ENCODE peak calls at places on chromosomes 7 and 10, in six cellular contexts. J, X, P, B, Z and F are unnamed samples.

GRCh38 chr7:35714862-35715261 is 19.9 kb upstream of the HERPUD2 start:
- DNase-seq in B (no peak), P (no peak), J (no peak), X (no peak), Z (no peak), F (no peak)

GRCh38 chr10:130013263-130013937 is 49.3 kb upstream of the EBF3 start:
- DNase-seq in B (no peak), X (no peak), Z (no peak), P (no peak), J (no peak), F (no peak)

GRCh38 chr7:98828368-98828767 is 41.4 kb downstream of the TMEM130 start:
- DNase-seq in P (no peak), J (no peak), B (no peak), Z (no peak), X (no peak), F (no peak)

GRCh38 chr10:62297857-62298256 is 29.2 kb upstream of the RTKN2 start:
- DNase-seq in P (no peak), X (no peak), B (no peak), Z (no peak), J (no peak), F (no peak)

GRCh38 chr10:64011871-64012714 is 490.9 kb downstream of the REEP3 start:
- DNase-seq in Z (peak; percentile 36), X (no peak), B (no peak), J (no peak), P (no peak), F (no peak)

GRCh38 chr10:74202356-74202755 is 51.3 kb downstream of the ADK start:
- DNase-seq in Z (no peak), J (no peak), B (peak; percentile 55), P (no peak), X (no peak), F (no peak)

GRCh38 chr7:1027285-1028043 is 16.9 kb upstream of the GPR146 start:
- DNase-seq in X (no peak), B (no peak), Z (peak; percentile 52), P (no peak), J (no peak), F (no peak)

GRCh38 chr7:8284606-8285005 is 22.6 kb upstream of the ICA1 start:
- DNase-seq in J (no peak), P (no peak), X (no peak), B (no peak), Z (no peak), F (no peak)

GRCh38 chr10:67934331-67934730 is 49.9 kb downstream of the SIRT1 start:
- DNase-seq in Z (no peak), J (no peak), X (no peak), B (no peak), P (no peak), F (no peak)

GRCh38 chr7:122219253-122219865 is 75.3 kb upstream of the AASS start:
- DNase-seq in B (peak; percentile 2), J (no peak), Z (no peak), X (no peak), P (no peak), F (no peak)

GRCh38 chr7:34070486-34071323 is 165.4 kb downstream of the BMPER start:
- DNase-seq in X (no peak), J (no peak), Z (no peak), P (no peak), B (no peak), F (no peak)

GRCh38 chr10:96833220-96834001 is 1.3 kb downstream of the LCOR start:
- DNase-seq in Z (peak; percentile 76), J (peak; percentile 26), B (no peak), P (no peak), X (peak; percentile 53), F (peak; percentile 83)

GRCh38 chr10:17747883-17748550 is 4.0 kb upstream of the TMEM236 start:
- DNase-seq in P (peak; percentile 60), X (no peak), Z (no peak), J (no peak), B (no peak), F (no peak)

GRCh38 chr10:132939378-132939955 is 2.9 kb downstream of the CFAP46 start:
- DNase-seq in B (no peak), P (no peak), J (no peak), Z (no peak), X (no peak), F (peak; percentile 59)

GRCh38 chr10:43091846-43092245 is 15.0 kb downstream of the RET start:
- DNase-seq in P (no peak), B (no peak), Z (no peak), J (no peak), X (no peak), F (no peak)

GRCh38 chr10:62545667-62546066 is 171.5 kb downstream of the ZNF365 start:
- DNase-seq in P (no peak), J (no peak), X (no peak), B (peak; percentile 50), Z (no peak), F (no peak)

GRCh38 chr10:132349766-132350165 is 17.8 kb downstream of the LRRC27 start:
- DNase-seq in J (no peak), P (no peak), Z (no peak), B (no peak), X (no peak), F (peak; percentile 57)

GRCh38 chr7:129343099-129343700 is 91.0 kb upstream of the STRIP2 start:
- DNase-seq in B (peak; percentile 27), J (no peak), P (no peak), Z (no peak), X (no peak), F (no peak)

GRCh38 chr10:111100198-111100597 is 23.4 kb downstream of the ADRA2A start:
- DNase-seq in J (no peak), P (no peak), Z (no peak), B (no peak), X (no peak), F (no peak)

GRCh38 chr10:110860576-110861241 is 11.0 kb upstream of the PDCD4 start:
- DNase-seq in J (peak; percentile 60), Z (peak; percentile 82), B (no peak), X (no peak), P (no peak), F (no peak)

GRCh38 chr7:26743205-26743604 is 121.2 kb downstream of the SKAP2 start:
- DNase-seq in J (no peak), B (no peak), X (no peak), P (no peak), Z (no peak), F (no peak)

GRCh38 chr7:99126921-99127553 is 16.9 kb downstream of the SMURF1 start:
- DNase-seq in B (no peak), X (no peak), Z (no peak), J (no peak), P (no peak), F (no peak)

GRCh38 chr7:127976056-127976455 is 55.2 kb downstream of the LRRC4 start:
- DNase-seq in Z (no peak), P (peak; percentile 36), J (no peak), X (no peak), B (no peak), F (no peak)

GRCh38 chr10:1403508-1404230 is 333.7 kb downstream of the ADARB2 start:
- DNase-seq in X (no peak), J (no peak), B (no peak), P (no peak), Z (no peak), F (no peak)

GRCh38 chr7:70614237-70614984 is 517.5 kb upstream of the GALNT17 start:
- DNase-seq in X (peak; percentile 19), J (no peak), B (peak; percentile 51), P (peak; percentile 92), Z (peak; percentile 94), F (peak; percentile 94)

GRCh38 chr7:155610633-155611193 is 33.7 kb upstream of the RBM33 start:
- DNase-seq in B (no peak), X (no peak), J (no peak), Z (no peak), P (no peak), F (no peak)

GRCh38 chr7:155222046-155222445 is 75.6 kb upstream of the INSIG1 start:
- DNase-seq in Z (no peak), X (no peak), B (no peak), J (no peak), P (no peak), F (no peak)

GRCh38 chr7:30916767-30917166 is 5.1 kb downstream of the AQP1 start:
- DNase-seq in P (no peak), Z (no peak), J (no peak), B (no peak), X (no peak), F (no peak)

GRCh38 chr10:19816420-19817250 is at the start of gene PLXDC2:
- DNase-seq in X (no peak), B (no peak), P (peak; percentile 26), J (no peak), Z (peak; percentile 52), F (peak; percentile 90)

GRCh38 chr7:19491821-19492452 is 216.9 kb downstream of the POLR1F start:
- DNase-seq in X (no peak), P (peak; percentile 30), J (no peak), B (peak; percentile 39), Z (no peak), F (no peak)

GRCh38 chr7:137934941-137935848 is 66.7 kb downstream of the CREB3L2 start:
- DNase-seq in P (no peak), B (no peak), J (no peak), X (no peak), Z (no peak), F (no peak)